ENCODE peak calls at places on chromosomes 16 and 17, in six cellular contexts. I is lower leg skin, A is Peyer's patch, J is A549, D is body of pancreas, B is GM12891. E is an unnamed sample.

GRCh38 chr16:19393226-19394074 is 24.2 kb upstream of the TMC5 start:
- DNase-seq in A (no peak), J (peak), B (no peak), I (no peak), D (no peak), E (no peak)

GRCh38 chr16:60295451-60295850 is 1561.3 kb upstream of the GOT2 start:
- DNase-seq in I (no peak), B (no peak), A (no peak), D (no peak), J (no peak), E (no peak)

GRCh38 chr16:88982286-88983084 is 5.5 kb upstream of the CBFA2T3 start:
- DNase-seq in I (no peak), B (no peak), J (no peak), A (no peak), D (no peak), E (no peak)

GRCh38 chr16:66324785-66325184 is 41.7 kb upstream of the CDH5 start:
- DNase-seq in I (no peak), B (no peak), D (no peak), J (peak), A (no peak), E (no peak)

GRCh38 chr17:37107406-37108083 is 158.8 kb downstream of the AATF start:
- DNase-seq in I (no peak), D (peak), J (no peak), A (no peak), B (no peak), E (peak)

GRCh38 chr17:70924776-70925175 is 755.4 kb downstream of the KCNJ2 start:
- DNase-seq in B (no peak), J (no peak), D (no peak), A (no peak), I (no peak), E (no peak)

GRCh38 chr17:1122681-1123396 is 56.9 kb downstream of the ABR start:
- DNase-seq in A (peak), D (peak), J (peak), I (peak), B (peak), E (peak)

GRCh38 chr16:83147244-83147643 is 520.5 kb downstream of the CDH13 start:
- DNase-seq in I (no peak), A (no peak), B (no peak), D (no peak), J (no peak), E (no peak)

GRCh38 chr17:12622726-12623125 is 43.0 kb upstream of the MYOCD start:
- DNase-seq in B (no peak), A (no peak), I (no peak), D (no peak), J (no peak), E (no peak)

GRCh38 chr17:15171433-15172047 is 93.6 kb downstream of the PMP22 start:
- DNase-seq in I (peak), J (peak), B (peak), A (peak), D (peak), E (peak)

GRCh38 chr16:14070877-14071575 is at the start of gene MRTFB:
- DNase-seq in A (peak), J (peak), B (peak), D (peak), I (peak), E (peak)

GRCh38 chr17:17167356-17167755 is 38.8 kb downstream of the PLD6 start:
- DNase-seq in D (no peak), B (no peak), I (no peak), A (no peak), J (no peak), E (no peak)

GRCh38 chr16:87140211-87141200 is 176.7 kb downstream of the C16orf95 start:
- DNase-seq in B (no peak), I (no peak), D (no peak), A (no peak), J (no peak), E (peak)

GRCh38 chr16:56206951-56207350 is 15.7 kb downstream of the GNAO1 start:
- DNase-seq in J (no peak), A (no peak), I (no peak), D (no peak), B (no peak), E (no peak)

GRCh38 chr16:10519929-10520868 is 60.2 kb downstream of the EMP2 start:
- DNase-seq in A (no peak), J (peak), D (peak), I (peak), B (no peak), E (no peak)

GRCh38 chr16:67170168-67170947 is at the start of gene NOL3:
- DNase-seq in D (peak), I (peak), J (peak), A (peak), B (no peak), E (peak)

GRCh38 chr16:14309001-14309886 is 238.1 kb downstream of the MRTFB start:
- DNase-seq in B (no peak), D (peak), A (no peak), I (no peak), J (no peak), E (no peak)

GRCh38 chr17:63364387-63364786 is 81.7 kb downstream of the CYB561 start:
- DNase-seq in J (no peak), B (no peak), I (no peak), D (no peak), A (no peak), E (no peak)

GRCh38 chr16:74607310-74607966 is 524 bp upstream of the GLG1 start:
- DNase-seq in J (no peak), B (no peak), A (no peak), D (no peak), I (no peak), E (no peak)

GRCh38 chr16:50603206-50604064 is 55.2 kb downstream of the NKD1 start:
- DNase-seq in D (no peak), J (no peak), I (no peak), B (no peak), A (no peak), E (peak)

GRCh38 chr17:52828621-52829020 is 670.1 kb upstream of the CA10 start:
- DNase-seq in I (no peak), B (no peak), D (no peak), A (no peak), J (peak), E (no peak)

GRCh38 chr17:75810216-75810615 is 25.6 kb downstream of the UNK start:
- DNase-seq in A (peak), I (peak), B (no peak), D (no peak), J (no peak), E (no peak)

GRCh38 chr16:51960931-51961330 is 586.0 kb downstream of the TOX3 start:
- DNase-seq in A (no peak), J (no peak), I (no peak), B (no peak), D (no peak), E (no peak)

GRCh38 chr17:37710344-37710886 is 34.4 kb downstream of the HNF1B start:
- DNase-seq in B (no peak), D (peak), J (peak), A (peak), I (no peak), E (no peak)

GRCh38 chr17:17231621-17232302 is 5.2 kb downstream of the FLCN start:
- DNase-seq in D (no peak), J (no peak), I (no peak), A (peak), B (no peak), E (peak)

GRCh38 chr17:74431568-74432483 is at the start of gene GPRC5C:
- DNase-seq in A (peak), J (peak), I (peak), B (peak), D (peak), E (peak)
- TF ChIP-seq POLR2A in A (peak), J (peak), I (no peak), B (peak), D (peak), E (no peak)

GRCh38 chr17:81927653-81928496 is at the start of gene MAFG:
- DNase-seq in I (peak), D (peak), J (peak), A (peak), B (peak), E (peak)
- TF ChIP-seq POLR2A in I (no peak), D (peak), J (peak), A (peak), B (no peak), E (no peak)

DNA sequence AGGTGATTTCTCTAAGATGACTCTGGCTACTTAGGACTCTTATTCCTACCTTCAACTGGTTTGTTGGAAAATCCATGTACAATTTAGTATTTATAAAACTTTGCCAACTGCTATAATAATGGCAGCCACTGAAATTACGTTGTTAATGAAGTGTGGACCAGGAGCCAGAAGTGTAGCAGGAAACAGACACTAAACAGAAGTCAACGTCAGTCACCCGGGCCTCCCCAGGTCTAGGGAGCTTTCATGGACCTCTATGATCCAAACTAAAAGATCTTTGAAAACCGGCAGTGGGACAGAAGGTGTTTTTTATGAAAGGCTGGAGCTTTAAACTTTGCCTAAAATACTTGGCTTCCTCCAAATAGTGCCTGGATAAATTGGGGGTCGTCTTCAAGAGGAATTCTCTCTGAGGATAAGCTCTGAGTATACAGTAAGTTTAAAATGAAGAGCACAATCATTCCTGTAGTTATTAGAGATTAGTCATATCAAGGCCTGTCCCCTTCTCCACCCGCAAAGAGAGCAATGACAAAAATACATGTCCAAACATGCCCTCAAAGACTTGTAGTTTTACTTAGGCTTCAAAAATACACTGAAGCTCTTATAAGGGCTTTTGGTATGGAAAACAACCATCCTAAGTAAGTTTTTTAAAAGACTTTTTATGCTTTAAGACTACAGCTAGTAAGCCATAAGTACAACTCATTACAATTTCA is 34.6 kb downstream of the DCUN1D3 start:
- DNase-seq in D (no peak), B (no peak), J (peak), A (no peak), I (no peak), E (no peak)
- TF ChIP-seq POLR2A in D (no peak), B (no peak), J (no peak), A (no peak), I (no peak), E (no peak)

GRCh38 chr17:7589204-7589868 is 558 bp downstream of the SOX15 start:
- DNase-seq in B (peak), A (peak), I (peak), D (peak), J (peak), E (peak)
- TF ChIP-seq POLR2A in B (no peak), A (no peak), I (no peak), D (no peak), J (no peak), E (peak)

GRCh38 chr16:47460301-47460754 is 535 bp downstream of the ITFG1 start:
- DNase-seq in B (no peak), J (peak), I (no peak), A (no peak), D (peak), E (no peak)

GRCh38 chr16:47458331-47458730 is 2.5 kb downstream of the ITFG1 start:
- DNase-seq in J (no peak), B (no peak), I (no peak), A (no peak), D (no peak), E (no peak)

GRCh38 chr16:47461598-47462266 is 601 bp downstream of the PHKB start:
- DNase-seq in D (peak), A (no peak), I (peak), B (peak), J (peak), E (no peak)

GRCh38 chr16:47459603-47460002 is 1.3 kb downstream of the ITFG1 start:
- DNase-seq in B (no peak), J (no peak), I (no peak), A (no peak), D (no peak), E (no peak)

GRCh38 chr16:47460755-47461597 is at the start of the genes ITFG1 and PHKB:
- DNase-seq in B (peak), D (peak), J (peak), A (peak), I (peak), E (peak)
- TF ChIP-seq POLR2A in B (peak), D (peak), J (peak), A (peak), I (no peak), E (peak)